ENCODE peak calls at places on chromosomes 3 and 15, in nine cellular contexts. One of them, this sample, is unnamed.

GRCh38 chr15:45634442-45635190 is at the start of gene SQOR:
- DNase-seq in tibial nerve: peak
- DNase-seq in NCI-H774: peak
- DNase-seq in activated CD8-positive, alpha-beta memory T cell treated with anti-CD3 and anti-CD28 coated beads, Interleukin-2, amount 50 U/mL, for 4 hours: peak
- DNase-seq in aorta: peak
- DNase-seq in stimulated activated CD4-positive, alpha-beta T cell treated with anti-CD3 and anti-CD28 coated beads, Interleukin-15, amount 100 ng/mL, for 1 hour: peak
- DNase-seq in kidney tubule cell: peak
- DNase-seq in fibroblast of pulmonary artery: peak
- DNase-seq in GM12864: peak
- DNase-seq in this sample: peak

GRCh38 chr3:16090013-16090412 is 84.5 kb upstream of the GALNT15 start:
- DNase-seq in tibial nerve: no peak
- DNase-seq in NCI-H774: no peak
- DNase-seq in activated CD8-positive, alpha-beta memory T cell treated with anti-CD3 and anti-CD28 coated beads, Interleukin-2, amount 50 U/mL, for 4 hours: no peak
- DNase-seq in aorta: no peak
- DNase-seq in stimulated activated CD4-positive, alpha-beta T cell treated with anti-CD3 and anti-CD28 coated beads, Interleukin-15, amount 100 ng/mL, for 1 hour: no peak
- DNase-seq in kidney tubule cell: peak
- DNase-seq in fibroblast of pulmonary artery: peak
- DNase-seq in GM12864: no peak
- DNase-seq in this sample: no peak

GRCh38 chr3:8458235-8458634 is 43.4 kb upstream of the LMCD1 start:
- DNase-seq in tibial nerve: no peak
- DNase-seq in NCI-H774: no peak
- DNase-seq in activated CD8-positive, alpha-beta memory T cell treated with anti-CD3 and anti-CD28 coated beads, Interleukin-2, amount 50 U/mL, for 4 hours: no peak
- DNase-seq in aorta: no peak
- DNase-seq in stimulated activated CD4-positive, alpha-beta T cell treated with anti-CD3 and anti-CD28 coated beads, Interleukin-15, amount 100 ng/mL, for 1 hour: no peak
- DNase-seq in kidney tubule cell: peak
- DNase-seq in fibroblast of pulmonary artery: peak
- DNase-seq in GM12864: no peak
- DNase-seq in this sample: no peak

GRCh38 chr3:194163697-194164096 is 27.7 kb downstream of the HES1 start:
- DNase-seq in tibial nerve: no peak
- DNase-seq in NCI-H774: no peak
- DNase-seq in activated CD8-positive, alpha-beta memory T cell treated with anti-CD3 and anti-CD28 coated beads, Interleukin-2, amount 50 U/mL, for 4 hours: no peak
- DNase-seq in aorta: no peak
- DNase-seq in stimulated activated CD4-positive, alpha-beta T cell treated with anti-CD3 and anti-CD28 coated beads, Interleukin-15, amount 100 ng/mL, for 1 hour: no peak
- DNase-seq in kidney tubule cell: peak
- DNase-seq in fibroblast of pulmonary artery: no peak
- DNase-seq in GM12864: no peak
- DNase-seq in this sample: no peak

GRCh38 chr3:35665390-35666055 is 26.2 kb downstream of the ARPP21 start:
- DNase-seq in tibial nerve: no peak
- DNase-seq in NCI-H774: no peak
- DNase-seq in activated CD8-positive, alpha-beta memory T cell treated with anti-CD3 and anti-CD28 coated beads, Interleukin-2, amount 50 U/mL, for 4 hours: no peak
- DNase-seq in aorta: no peak
- DNase-seq in stimulated activated CD4-positive, alpha-beta T cell treated with anti-CD3 and anti-CD28 coated beads, Interleukin-15, amount 100 ng/mL, for 1 hour: no peak
- DNase-seq in kidney tubule cell: peak
- DNase-seq in fibroblast of pulmonary artery: peak
- DNase-seq in GM12864: no peak
- DNase-seq in this sample: no peak

GRCh38 chr3:168395551-168395950 is 299.8 kb upstream of the GOLIM4 start:
- DNase-seq in tibial nerve: no peak
- DNase-seq in NCI-H774: no peak
- DNase-seq in activated CD8-positive, alpha-beta memory T cell treated with anti-CD3 and anti-CD28 coated beads, Interleukin-2, amount 50 U/mL, for 4 hours: no peak
- DNase-seq in aorta: no peak
- DNase-seq in stimulated activated CD4-positive, alpha-beta T cell treated with anti-CD3 and anti-CD28 coated beads, Interleukin-15, amount 100 ng/mL, for 1 hour: no peak
- DNase-seq in kidney tubule cell: no peak
- DNase-seq in fibroblast of pulmonary artery: no peak
- DNase-seq in GM12864: no peak
- DNase-seq in this sample: no peak

GRCh38 chr15:64133619-64134018 is 17.9 kb upstream of the SNX22 start:
- DNase-seq in tibial nerve: no peak
- DNase-seq in NCI-H774: no peak
- DNase-seq in activated CD8-positive, alpha-beta memory T cell treated with anti-CD3 and anti-CD28 coated beads, Interleukin-2, amount 50 U/mL, for 4 hours: no peak
- DNase-seq in aorta: no peak
- DNase-seq in stimulated activated CD4-positive, alpha-beta T cell treated with anti-CD3 and anti-CD28 coated beads, Interleukin-15, amount 100 ng/mL, for 1 hour: no peak
- DNase-seq in kidney tubule cell: no peak
- DNase-seq in fibroblast of pulmonary artery: no peak
- DNase-seq in GM12864: no peak
- DNase-seq in this sample: no peak

GRCh38 chr3:134481166-134481565 is 4.6 kb downstream of the ANAPC13 start:
- DNase-seq in tibial nerve: no peak
- DNase-seq in NCI-H774: no peak
- DNase-seq in activated CD8-positive, alpha-beta memory T cell treated with anti-CD3 and anti-CD28 coated beads, Interleukin-2, amount 50 U/mL, for 4 hours: no peak
- DNase-seq in aorta: no peak
- DNase-seq in stimulated activated CD4-positive, alpha-beta T cell treated with anti-CD3 and anti-CD28 coated beads, Interleukin-15, amount 100 ng/mL, for 1 hour: no peak
- DNase-seq in kidney tubule cell: no peak
- DNase-seq in fibroblast of pulmonary artery: no peak
- DNase-seq in GM12864: no peak
- DNase-seq in this sample: no peak

GRCh38 chr15:81752149-81752942 is 293.5 kb downstream of the MEX3B start:
- DNase-seq in tibial nerve: peak
- DNase-seq in NCI-H774: peak
- DNase-seq in activated CD8-positive, alpha-beta memory T cell treated with anti-CD3 and anti-CD28 coated beads, Interleukin-2, amount 50 U/mL, for 4 hours: no peak
- DNase-seq in aorta: peak
- DNase-seq in stimulated activated CD4-positive, alpha-beta T cell treated with anti-CD3 and anti-CD28 coated beads, Interleukin-15, amount 100 ng/mL, for 1 hour: no peak
- DNase-seq in kidney tubule cell: peak
- DNase-seq in fibroblast of pulmonary artery: peak
- DNase-seq in GM12864: no peak
- DNase-seq in this sample: peak

GRCh38 chr15:76340198-76340801 is 3.7 kb downstream of the ISL2 start:
- DNase-seq in tibial nerve: no peak
- DNase-seq in NCI-H774: peak
- DNase-seq in activated CD8-positive, alpha-beta memory T cell treated with anti-CD3 and anti-CD28 coated beads, Interleukin-2, amount 50 U/mL, for 4 hours: no peak
- DNase-seq in aorta: no peak
- DNase-seq in stimulated activated CD4-positive, alpha-beta T cell treated with anti-CD3 and anti-CD28 coated beads, Interleukin-15, amount 100 ng/mL, for 1 hour: peak
- DNase-seq in kidney tubule cell: peak
- DNase-seq in fibroblast of pulmonary artery: peak
- DNase-seq in GM12864: no peak
- DNase-seq in this sample: no peak

GRCh38 chr3:151971814-151972579 is 98.6 kb downstream of the SUCNR1 start:
- DNase-seq in tibial nerve: no peak
- DNase-seq in NCI-H774: peak
- DNase-seq in activated CD8-positive, alpha-beta memory T cell treated with anti-CD3 and anti-CD28 coated beads, Interleukin-2, amount 50 U/mL, for 4 hours: no peak
- DNase-seq in aorta: no peak
- DNase-seq in stimulated activated CD4-positive, alpha-beta T cell treated with anti-CD3 and anti-CD28 coated beads, Interleukin-15, amount 100 ng/mL, for 1 hour: no peak
- DNase-seq in kidney tubule cell: no peak
- DNase-seq in fibroblast of pulmonary artery: no peak
- DNase-seq in GM12864: no peak
- DNase-seq in this sample: no peak

GRCh38 chr3:58063022-58063421 is 54.8 kb downstream of the FLNB start:
- DNase-seq in tibial nerve: no peak
- DNase-seq in NCI-H774: no peak
- DNase-seq in activated CD8-positive, alpha-beta memory T cell treated with anti-CD3 and anti-CD28 coated beads, Interleukin-2, amount 50 U/mL, for 4 hours: no peak
- DNase-seq in aorta: no peak
- DNase-seq in stimulated activated CD4-positive, alpha-beta T cell treated with anti-CD3 and anti-CD28 coated beads, Interleukin-15, amount 100 ng/mL, for 1 hour: no peak
- DNase-seq in kidney tubule cell: no peak
- DNase-seq in fibroblast of pulmonary artery: no peak
- DNase-seq in GM12864: no peak
- DNase-seq in this sample: no peak

GRCh38 chr3:29338981-29339833 is 58.3 kb downstream of the RBMS3 start:
- DNase-seq in tibial nerve: no peak
- DNase-seq in NCI-H774: no peak
- DNase-seq in activated CD8-positive, alpha-beta memory T cell treated with anti-CD3 and anti-CD28 coated beads, Interleukin-2, amount 50 U/mL, for 4 hours: no peak
- DNase-seq in aorta: no peak
- DNase-seq in stimulated activated CD4-positive, alpha-beta T cell treated with anti-CD3 and anti-CD28 coated beads, Interleukin-15, amount 100 ng/mL, for 1 hour: no peak
- DNase-seq in kidney tubule cell: peak
- DNase-seq in fibroblast of pulmonary artery: peak
- DNase-seq in GM12864: no peak
- DNase-seq in this sample: no peak

GRCh38 chr3:41846850-41847249 is 115.1 kb downstream of the ULK4 start:
- DNase-seq in tibial nerve: no peak
- DNase-seq in NCI-H774: no peak
- DNase-seq in activated CD8-positive, alpha-beta memory T cell treated with anti-CD3 and anti-CD28 coated beads, Interleukin-2, amount 50 U/mL, for 4 hours: no peak
- DNase-seq in aorta: no peak
- DNase-seq in stimulated activated CD4-positive, alpha-beta T cell treated with anti-CD3 and anti-CD28 coated beads, Interleukin-15, amount 100 ng/mL, for 1 hour: no peak
- DNase-seq in kidney tubule cell: no peak
- DNase-seq in fibroblast of pulmonary artery: no peak
- DNase-seq in GM12864: no peak
- DNase-seq in this sample: no peak

GRCh38 chr3:16478516-16478915 is 35.0 kb downstream of the RFTN1 start:
- DNase-seq in tibial nerve: no peak
- DNase-seq in NCI-H774: no peak
- DNase-seq in activated CD8-positive, alpha-beta memory T cell treated with anti-CD3 and anti-CD28 coated beads, Interleukin-2, amount 50 U/mL, for 4 hours: no peak
- DNase-seq in aorta: no peak
- DNase-seq in stimulated activated CD4-positive, alpha-beta T cell treated with anti-CD3 and anti-CD28 coated beads, Interleukin-15, amount 100 ng/mL, for 1 hour: no peak
- DNase-seq in kidney tubule cell: peak
- DNase-seq in fibroblast of pulmonary artery: peak
- DNase-seq in GM12864: no peak
- DNase-seq in this sample: no peak

GRCh38 chr3:195260286-195260905 is 10.6 kb downstream of the XXYLT1 start:
- DNase-seq in tibial nerve: no peak
- DNase-seq in NCI-H774: no peak
- DNase-seq in activated CD8-positive, alpha-beta memory T cell treated with anti-CD3 and anti-CD28 coated beads, Interleukin-2, amount 50 U/mL, for 4 hours: no peak
- DNase-seq in aorta: peak
- DNase-seq in stimulated activated CD4-positive, alpha-beta T cell treated with anti-CD3 and anti-CD28 coated beads, Interleukin-15, amount 100 ng/mL, for 1 hour: no peak
- DNase-seq in kidney tubule cell: no peak
- DNase-seq in fibroblast of pulmonary artery: no peak
- DNase-seq in GM12864: no peak
- DNase-seq in this sample: no peak

GRCh38 chr3:172546105-172546504 is 22.9 kb upstream of the TNFSF10 start:
- DNase-seq in tibial nerve: no peak
- DNase-seq in NCI-H774: no peak
- DNase-seq in activated CD8-positive, alpha-beta memory T cell treated with anti-CD3 and anti-CD28 coated beads, Interleukin-2, amount 50 U/mL, for 4 hours: no peak
- DNase-seq in aorta: no peak
- DNase-seq in stimulated activated CD4-positive, alpha-beta T cell treated with anti-CD3 and anti-CD28 coated beads, Interleukin-15, amount 100 ng/mL, for 1 hour: no peak
- DNase-seq in kidney tubule cell: peak
- DNase-seq in fibroblast of pulmonary artery: no peak
- DNase-seq in GM12864: no peak
- DNase-seq in this sample: no peak

GRCh38 chr3:182920515-182921084 is 59.7 kb downstream of the DCUN1D1 start:
- DNase-seq in tibial nerve: no peak
- DNase-seq in NCI-H774: no peak
- DNase-seq in activated CD8-positive, alpha-beta memory T cell treated with anti-CD3 and anti-CD28 coated beads, Interleukin-2, amount 50 U/mL, for 4 hours: no peak
- DNase-seq in aorta: peak
- DNase-seq in stimulated activated CD4-positive, alpha-beta T cell treated with anti-CD3 and anti-CD28 coated beads, Interleukin-15, amount 100 ng/mL, for 1 hour: no peak
- DNase-seq in kidney tubule cell: peak
- DNase-seq in fibroblast of pulmonary artery: no peak
- DNase-seq in GM12864: no peak
- DNase-seq in this sample: no peak

GRCh38 chr15:29252231-29252630 is 17.4 kb downstream of the NSMCE3 start:
- DNase-seq in tibial nerve: no peak
- DNase-seq in NCI-H774: no peak
- DNase-seq in activated CD8-positive, alpha-beta memory T cell treated with anti-CD3 and anti-CD28 coated beads, Interleukin-2, amount 50 U/mL, for 4 hours: no peak
- DNase-seq in aorta: no peak
- DNase-seq in stimulated activated CD4-positive, alpha-beta T cell treated with anti-CD3 and anti-CD28 coated beads, Interleukin-15, amount 100 ng/mL, for 1 hour: no peak
- DNase-seq in kidney tubule cell: no peak
- DNase-seq in fibroblast of pulmonary artery: no peak
- DNase-seq in GM12864: no peak
- DNase-seq in this sample: peak

GRCh38 chr15:29681486-29681845 is 140.8 kb downstream of the TJP1 start:
- DNase-seq in tibial nerve: no peak
- DNase-seq in NCI-H774: no peak
- DNase-seq in activated CD8-positive, alpha-beta memory T cell treated with anti-CD3 and anti-CD28 coated beads, Interleukin-2, amount 50 U/mL, for 4 hours: no peak
- DNase-seq in aorta: no peak
- DNase-seq in stimulated activated CD4-positive, alpha-beta T cell treated with anti-CD3 and anti-CD28 coated beads, Interleukin-15, amount 100 ng/mL, for 1 hour: no peak
- DNase-seq in kidney tubule cell: no peak
- DNase-seq in fibroblast of pulmonary artery: no peak
- DNase-seq in GM12864: no peak
- DNase-seq in this sample: no peak

GRCh38 chr3:67608034-67608433 is 46.4 kb downstream of the SUCLG2 start:
- DNase-seq in tibial nerve: no peak
- DNase-seq in NCI-H774: no peak
- DNase-seq in activated CD8-positive, alpha-beta memory T cell treated with anti-CD3 and anti-CD28 coated beads, Interleukin-2, amount 50 U/mL, for 4 hours: no peak
- DNase-seq in aorta: no peak
- DNase-seq in stimulated activated CD4-positive, alpha-beta T cell treated with anti-CD3 and anti-CD28 coated beads, Interleukin-15, amount 100 ng/mL, for 1 hour: no peak
- DNase-seq in kidney tubule cell: no peak
- DNase-seq in fibroblast of pulmonary artery: no peak
- DNase-seq in GM12864: no peak
- DNase-seq in this sample: no peak

GRCh38 chr3:132033471-132033870 is 1.3 kb downstream of the CPNE4 start:
- DNase-seq in tibial nerve: no peak
- DNase-seq in NCI-H774: no peak
- DNase-seq in activated CD8-positive, alpha-beta memory T cell treated with anti-CD3 and anti-CD28 coated beads, Interleukin-2, amount 50 U/mL, for 4 hours: no peak
- DNase-seq in aorta: no peak
- DNase-seq in stimulated activated CD4-positive, alpha-beta T cell treated with anti-CD3 and anti-CD28 coated beads, Interleukin-15, amount 100 ng/mL, for 1 hour: no peak
- DNase-seq in kidney tubule cell: no peak
- DNase-seq in fibroblast of pulmonary artery: no peak
- DNase-seq in GM12864: no peak
- DNase-seq in this sample: no peak